ENCODE peak calls at places on chromosomes 7 and 10, in five cellular contexts. H is HCT116, X is brain microvascular endothelial cell, O is fibroblast of lung, W is aorta. G is an unnamed sample.

GRCh38 chr7:149784251-149784608 is 10.8 kb upstream of the ZNF467 start:
- DNase-seq in H (no peak), X (no peak), O (no peak), W (no peak), G (no peak)

GRCh38 chr7:140640727-140641531 is at the start of gene DENND2A:
- DNase-seq in H (no peak), X (no peak), O (peak), W (peak), G (peak)

GRCh38 chr7:146956323-146956722 is 839.7 kb downstream of the CNTNAP2 start:
- DNase-seq in H (no peak), X (no peak), O (no peak), W (no peak), G (no peak)

GRCh38 chr10:133379152-133379800 is at the start of gene PAOX:
- DNase-seq in H (no peak), X (no peak), O (peak), W (peak), G (no peak)

GRCh38 chr10:112907893-112908292 is 42.2 kb upstream of the TCF7L2 start:
- DNase-seq in H (peak), X (no peak), O (peak), W (no peak), G (no peak)

GRCh38 chr10:69872326-69872725 is 70.6 kb downstream of the COL13A1 start:
- DNase-seq in H (no peak), X (no peak), O (no peak), W (no peak), G (no peak)

GRCh38 chr7:30898411-30898810 is 13.2 kb upstream of the AQP1 start:
- DNase-seq in H (no peak), X (no peak), O (no peak), W (no peak), G (no peak)

GRCh38 chr10:86443069-86443468 is 76.5 kb upstream of the GRID1 start:
- DNase-seq in H (no peak), X (peak), O (peak), W (no peak), G (peak)

GRCh38 chr10:43230909-43231522 is 35.8 kb downstream of the RASGEF1A start:
- DNase-seq in H (no peak), X (no peak), O (no peak), W (peak), G (no peak)

GRCh38 chr10:119862524-119862923 is 10.1 kb downstream of the MCMBP start:
- DNase-seq in H (no peak), X (no peak), O (no peak), W (no peak), G (no peak)

GRCh38 chr7:36044096-36044892 is 108.8 kb upstream of the EEPD1 start:
- DNase-seq in H (no peak), X (no peak), O (peak), W (no peak), G (no peak)
- H3K4me3 ChIP-seq in H (no peak), X (no peak), O (no peak), W (no peak), G (no peak)

DNA sequence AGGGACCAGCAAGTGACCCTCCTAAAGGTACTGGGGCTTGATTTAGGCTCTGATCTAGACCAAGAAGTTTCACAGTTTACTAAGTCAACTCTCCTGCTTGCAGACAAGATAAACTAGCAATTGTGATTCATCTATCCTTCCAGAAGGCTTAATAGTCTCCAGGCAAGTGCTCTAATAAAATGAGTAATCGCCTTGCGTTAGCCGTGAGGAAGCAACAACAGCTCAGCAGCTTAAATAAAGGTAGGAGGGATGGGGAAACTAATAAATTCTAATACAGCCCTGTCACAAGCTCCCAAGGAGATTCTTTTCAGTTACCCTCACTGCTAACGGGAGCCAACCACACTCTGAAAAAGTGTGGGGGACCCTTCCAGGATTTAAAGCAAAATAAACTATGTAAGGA is 48.5 kb downstream of the FRMD4A start:
- DNase-seq in H (no peak), X (peak), O (peak), W (no peak), G (no peak)
- H3K27ac ChIP-seq in H (no peak), X (no peak), O (no peak), W (no peak), G (no peak)

GRCh38 chr10:67663449-67664087 is 32.4 kb downstream of the CTNNA3 start:
- DNase-seq in H (no peak), X (no peak), O (no peak), W (no peak), G (no peak)

GRCh38 chr10:67665491-67665890 is 30.5 kb downstream of the CTNNA3 start:
- DNase-seq in H (peak), X (no peak), O (no peak), W (no peak), G (no peak)

GRCh38 chr10:67666416-67667043 is 29.5 kb downstream of the CTNNA3 start:
- DNase-seq in H (peak), X (no peak), O (peak), W (no peak), G (no peak)

GRCh38 chr10:67662415-67662814 is 33.6 kb downstream of the CTNNA3 start:
- DNase-seq in H (no peak), X (no peak), O (no peak), W (no peak), G (no peak)

DNA sequence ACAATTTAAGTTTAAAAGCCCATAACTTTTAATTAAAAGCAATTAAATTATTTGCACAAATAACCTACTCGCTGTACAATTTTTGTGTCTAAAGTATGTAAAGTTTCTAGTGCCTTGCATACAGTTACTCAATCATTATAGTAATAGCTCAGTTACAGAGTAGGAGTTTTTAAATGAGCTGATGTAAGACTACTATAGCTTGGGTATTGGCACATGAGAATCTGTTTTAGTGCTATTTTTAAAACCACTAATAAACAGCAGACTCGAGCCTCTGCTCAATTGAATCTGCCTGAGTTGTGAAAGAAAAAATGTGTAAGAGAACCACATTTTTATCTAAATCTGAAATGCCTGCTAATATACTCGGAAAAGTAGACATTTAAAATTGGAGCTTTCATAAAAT is 31.1 kb downstream of the CTNNA3 start:
- DNase-seq in H (no peak), X (no peak), O (no peak), W (no peak), G (no peak)
- H3K4me3 ChIP-seq in H (no peak), X (no peak), O (no peak), W (no peak), G (no peak)

DNA sequence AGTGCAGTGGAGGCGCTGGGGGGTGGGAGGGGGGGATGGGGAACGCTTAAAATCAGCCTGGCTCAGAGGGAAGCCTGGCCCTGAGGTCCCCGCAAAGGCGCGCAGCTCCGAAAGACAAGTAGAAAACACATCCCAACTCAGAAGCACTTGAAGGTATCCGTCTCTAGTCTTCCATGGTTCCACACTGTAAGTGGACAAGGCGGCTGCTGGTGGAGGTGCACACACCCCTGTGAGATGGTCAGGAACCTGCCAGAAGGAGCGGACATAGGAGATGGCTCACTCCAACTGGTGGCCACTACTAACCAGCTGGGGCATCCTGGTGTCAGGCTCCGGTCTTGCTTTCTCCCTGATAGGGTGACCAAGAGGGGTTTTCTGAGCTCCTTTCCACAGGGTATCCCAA is 41.7 kb downstream of the CTBP2 start:
- DNase-seq in H (no peak), X (no peak), O (no peak), W (no peak), G (no peak)
- H3K27ac ChIP-seq in H (no peak), X (no peak), O (peak), W (peak), G (no peak)

DNA sequence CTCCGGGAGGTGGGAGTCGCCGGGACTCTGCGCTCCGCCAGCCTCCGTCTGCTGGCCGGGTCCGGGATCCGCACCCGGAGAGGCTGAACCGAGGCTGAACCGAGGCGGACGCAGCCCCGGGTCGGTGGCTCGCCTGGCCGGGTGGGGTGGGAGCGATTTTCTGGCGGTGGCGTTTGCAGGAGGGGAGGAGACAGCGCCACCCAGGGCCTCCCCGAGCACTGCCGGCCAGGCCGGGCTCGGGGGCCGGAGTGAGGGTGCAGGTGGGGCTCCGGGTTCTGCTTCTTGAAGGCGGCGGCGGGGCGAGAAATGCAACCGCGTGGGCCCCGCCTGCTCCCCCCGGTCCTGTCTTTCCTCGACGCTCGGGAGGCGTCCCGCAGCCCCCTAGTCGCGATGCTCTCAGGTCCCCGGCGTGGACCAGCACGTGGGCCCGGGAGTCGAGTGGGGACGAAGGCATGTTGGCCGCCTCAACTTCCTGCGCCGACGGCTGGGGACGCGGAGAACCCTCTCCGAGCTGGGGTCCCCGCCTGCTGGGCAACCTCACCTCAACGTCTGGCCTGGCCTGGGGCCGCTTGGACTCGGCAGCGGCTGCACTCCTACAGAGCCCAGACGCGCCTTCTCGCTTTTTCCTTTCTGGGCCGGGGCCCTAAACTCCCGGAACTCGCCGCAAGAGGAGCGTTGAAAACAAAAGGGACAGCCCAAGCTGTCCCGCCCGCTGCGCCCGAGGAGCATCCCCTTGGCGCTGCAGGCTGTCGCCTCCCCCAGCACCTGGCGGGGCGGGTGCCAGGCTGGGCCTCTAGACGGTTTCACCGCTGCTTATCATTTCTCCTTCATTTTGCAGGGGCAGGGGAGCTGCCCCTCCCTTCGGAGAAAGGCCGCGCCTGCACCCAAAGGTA is 25.2 kb upstream of the VAX1 start:
- DNase-seq in H (no peak), X (no peak), O (no peak), W (no peak), G (no peak)
- H3K4me3 ChIP-seq in H (no peak), X (no peak), O (no peak), W (no peak), G (no peak)

GRCh38 chr10:7857259-7857658 is 39.0 kb downstream of the TAF3 start:
- DNase-seq in H (no peak), X (no peak), O (peak), W (no peak), G (no peak)

GRCh38 chr10:7853892-7854289 is 35.6 kb downstream of the TAF3 start:
- DNase-seq in H (no peak), X (no peak), O (no peak), W (no peak), G (no peak)

GRCh38 chr10:7855205-7855604 is 36.9 kb downstream of the TAF3 start:
- DNase-seq in H (no peak), X (no peak), O (peak), W (no peak), G (no peak)

GRCh38 chr10:7853226-7853891 is 35.1 kb downstream of the TAF3 start:
- DNase-seq in H (no peak), X (no peak), O (no peak), W (no peak), G (no peak)

GRCh38 chr10:7856685-7857084 is 38.4 kb downstream of the TAF3 start:
- DNase-seq in H (no peak), X (no peak), O (peak), W (no peak), G (no peak)
- H3K27ac ChIP-seq in H (no peak), X (no peak), O (no peak), W (no peak), G (no peak)